ENCODE peak calls at places on chromosomes 3 and 15, in four cellular contexts. C is kidney epithelial cell, I is OCI-LY7, L is transverse colon. R is an unnamed sample.

GRCh38 chr3:24237971-24238767 is 256.5 kb downstream of the THRB start:
- DNase-seq in C (peak), I (peak), L (peak), R (peak)

GRCh38 chr3:8386221-8386620 is 115.4 kb upstream of the LMCD1 start:
- DNase-seq in C (peak), I (no peak), L (no peak), R (no peak)

GRCh38 chr3:122787872-122788271 is 5.8 kb downstream of the HSPBAP1 start:
- DNase-seq in C (no peak), I (no peak), L (no peak), R (no peak)

GRCh38 chr3:37453393-37454391 is 279.3 kb upstream of the LRRFIP2 start:
- DNase-seq in C (no peak), I (no peak), L (peak), R (no peak)

GRCh38 chr15:65902373-65902772 is 33.1 kb downstream of the RAB11A start:
- DNase-seq in C (peak), I (peak), L (peak), R (no peak)

GRCh38 chr15:69893863-69894262 is 203.9 kb downstream of the TLE3 start:
- DNase-seq in C (no peak), I (no peak), L (no peak), R (no peak)

GRCh38 chr3:58098531-58098930 is 90.3 kb downstream of the FLNB start:
- DNase-seq in C (no peak), I (no peak), L (no peak), R (no peak)

GRCh38 chr3:61563614-61564404 is 2.4 kb downstream of the PTPRG start:
- DNase-seq in C (no peak), I (no peak), L (no peak), R (no peak)

GRCh38 chr3:123745184-123745855 is 138.8 kb downstream of the MYLK start:
- DNase-seq in C (no peak), I (peak), L (no peak), R (no peak)

GRCh38 chr3:122975163-122975923 is 52.2 kb downstream of the SEMA5B start:
- DNase-seq in C (peak), I (peak), L (peak), R (peak)

GRCh38 chr3:117628896-117629295 is 919.3 kb downstream of the TUSC7 start:
- DNase-seq in C (no peak), I (peak), L (no peak), R (peak)

GRCh38 chr15:78909791-78910228 is 35.0 kb downstream of the CTSH start:
- DNase-seq in C (no peak), I (peak), L (no peak), R (no peak)

GRCh38 chr3:40843208-40843624 is 318.5 kb downstream of the ZNF621 start:
- DNase-seq in C (no peak), I (no peak), L (no peak), R (no peak)

GRCh38 chr3:45507820-45508317 is 86.7 kb upstream of the LIMD1 start:
- DNase-seq in C (no peak), I (no peak), L (no peak), R (no peak)

GRCh38 chr3:158702815-158703481 is 29.3 kb downstream of the RARRES1 start:
- DNase-seq in C (no peak), I (no peak), L (no peak), R (no peak)

GRCh38 chr15:22811640-22812039 is 25.2 kb downstream of the NIPA1 start:
- DNase-seq in C (no peak), I (peak), L (peak), R (no peak)

GRCh38 chr3:71305246-71306206 is 278.0 kb downstream of the FOXP1 start:
- DNase-seq in C (no peak), I (no peak), L (peak), R (peak)

GRCh38 chr3:155766206-155766605 is 21.3 kb upstream of the PLCH1 start:
- DNase-seq in C (no peak), I (no peak), L (no peak), R (no peak)

GRCh38 chr3:9250236-9250635 is 790 bp upstream of the SRGAP3 start:
- DNase-seq in C (no peak), I (no peak), L (no peak), R (no peak)

GRCh38 chr3:59108091-59108815 is 58.4 kb upstream of the CFAP20DC start:
- DNase-seq in C (peak), I (no peak), L (no peak), R (no peak)

GRCh38 chr3:66378256-66378655 is 122.6 kb downstream of the LRIG1 start:
- DNase-seq in C (no peak), I (peak), L (no peak), R (no peak)

GRCh38 chr3:122366379-122366749 is 16.7 kb downstream of the MIX23 start:
- DNase-seq in C (no peak), I (no peak), L (no peak), R (no peak)

GRCh38 chr3:69428657-69429255 is 42.9 kb upstream of the FRMD4B start:
- DNase-seq in C (no peak), I (no peak), L (no peak), R (no peak)

GRCh38 chr15:69881760-69882159 is 216.0 kb downstream of the TLE3 start:
- DNase-seq in C (no peak), I (peak), L (no peak), R (no peak)

GRCh38 chr3:164641071-164641470 is 437.2 kb downstream of the SI start:
- DNase-seq in C (no peak), I (no peak), L (no peak), R (peak)

GRCh38 chr3:193796089-193796488 is 203.1 kb downstream of the OPA1 start:
- DNase-seq in C (no peak), I (no peak), L (no peak), R (no peak)

GRCh38 chr3:13767896-13768295 is 112.0 kb downstream of the WNT7A start:
- DNase-seq in C (no peak), I (no peak), L (no peak), R (no peak)

GRCh38 chr3:186802701-186803100 is 3.6 kb downstream of the RFC4 start:
- DNase-seq in C (no peak), I (no peak), L (no peak), R (no peak)

GRCh38 chr15:41967506-41968206 is 4.7 kb downstream of the EHD4 start:
- DNase-seq in C (no peak), I (peak), L (peak), R (no peak)

GRCh38 chr15:67922971-67923646 is 83.3 kb upstream of the RNU6-1 start:
- DNase-seq in C (no peak), I (no peak), L (no peak), R (no peak)

GRCh38 chr3:160023476-160023875 is 34.8 kb downstream of the IL12A start:
- DNase-seq in C (no peak), I (no peak), L (no peak), R (no peak)

GRCh38 chr15:78879517-78880241 is 7.0 kb downstream of the MORF4L1 start:
- DNase-seq in C (no peak), I (no peak), L (no peak), R (no peak)

GRCh38 chr3:116190095-116190494 is 255.2 kb downstream of the LSAMP start:
- DNase-seq in C (no peak), I (no peak), L (no peak), R (no peak)

GRCh38 chr3:71282976-71283375 is 300.6 kb downstream of the FOXP1 start:
- DNase-seq in C (no peak), I (no peak), L (no peak), R (no peak)

GRCh38 chr15:93358171-93359036 is 269.4 kb upstream of the RGMA start:
- DNase-seq in C (no peak), I (no peak), L (no peak), R (no peak)

GRCh38 chr15:93362821-93363220 is 273.8 kb upstream of the RGMA start:
- DNase-seq in C (no peak), I (no peak), L (no peak), R (no peak)

GRCh38 chr15:93359780-93360161 is 270.8 kb upstream of the RGMA start:
- DNase-seq in C (no peak), I (no peak), L (no peak), R (no peak)

GRCh38 chr15:93359037-93359779 is 270.2 kb upstream of the RGMA start:
- DNase-seq in C (no peak), I (no peak), L (no peak), R (no peak)

GRCh38 chr15:93362203-93362602 is 273.2 kb upstream of the RGMA start:
- DNase-seq in C (no peak), I (no peak), L (no peak), R (no peak)
- H3K4me3 ChIP-seq in C (no peak), I (no peak), L (no peak), R (no peak)

GRCh38 chr3:190074817-190075216 is 45.9 kb downstream of the P3H2 start:
- DNase-seq in C (no peak), I (no peak), L (no peak), R (no peak)
- TF ChIP-seq CTCF in C (no peak), I (no peak), L (no peak), R (no peak)

GRCh38 chr15:36753173-36753572 is 173.7 kb downstream of the CDIN1 start:
- DNase-seq in C (no peak), I (no peak), L (no peak), R (no peak)

GRCh38 chr15:36757189-36757814 is 177.9 kb downstream of the CDIN1 start:
- DNase-seq in C (no peak), I (no peak), L (no peak), R (no peak)

GRCh38 chr15:36758800-36759199 is 179.4 kb downstream of the CDIN1 start:
- DNase-seq in C (no peak), I (no peak), L (no peak), R (no peak)

GRCh38 chr15:36755341-36755740 is 175.9 kb downstream of the CDIN1 start:
- DNase-seq in C (no peak), I (no peak), L (no peak), R (no peak)

GRCh38 chr15:36756707-36757106 is 177.3 kb downstream of the CDIN1 start:
- DNase-seq in C (no peak), I (no peak), L (no peak), R (no peak)
- H3K4me3 ChIP-seq in C (no peak), I (no peak), L (no peak), R (no peak)

DNA sequence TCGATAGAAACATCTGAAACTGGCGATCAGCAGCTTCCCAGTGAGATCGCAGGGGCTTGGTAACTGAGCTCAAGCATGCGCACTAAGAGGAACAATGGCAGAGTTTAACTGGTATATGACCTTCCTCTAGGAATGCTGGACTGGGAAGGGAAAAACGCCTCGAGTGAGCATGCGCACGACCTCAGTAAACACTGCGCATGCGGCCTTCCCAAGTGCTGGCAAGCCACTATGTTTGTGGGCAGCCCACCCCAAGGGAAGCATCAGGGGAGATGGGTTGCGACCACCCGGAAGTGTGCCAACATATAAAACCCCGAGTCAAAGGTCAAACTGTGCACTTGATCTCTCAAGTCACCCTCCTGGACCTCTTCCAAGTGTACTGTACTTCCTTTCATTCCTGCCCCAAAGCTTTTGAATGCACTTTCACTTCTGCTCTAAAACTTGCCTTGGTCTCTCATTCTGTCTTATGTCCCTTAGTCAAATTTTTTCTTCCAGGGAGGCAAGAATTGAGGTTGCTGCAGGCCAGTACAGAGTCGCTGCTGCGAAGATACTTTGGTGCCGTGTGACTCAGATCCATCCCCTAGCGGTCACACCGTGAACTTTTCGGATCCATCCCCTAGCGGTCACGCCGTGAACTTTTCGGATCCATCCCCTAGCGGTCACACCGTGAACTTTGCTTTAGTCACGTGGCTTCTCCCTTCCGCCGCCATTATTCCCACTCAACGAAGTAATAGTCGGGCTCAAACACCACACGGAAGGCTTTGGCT is 243.3 kb downstream of the FAM43A start:
- DNase-seq in C (no peak), I (no peak), L (no peak), R (no peak)
- TF ChIP-seq CTCF in C (peak), I (no peak), L (peak), R (peak)

GRCh38 chr3:15331072-15331605 is 1.2 kb downstream of the SH3BP5 start:
- DNase-seq in C (no peak), I (no peak), L (no peak), R (peak)
- H3K4me3 ChIP-seq in C (peak), I (peak), L (peak), R (peak)

GRCh38 chr3:100634493-100635272 is 25.3 kb downstream of the ADGRG7 start:
- DNase-seq in C (no peak), I (peak), L (peak), R (no peak)
- TF ChIP-seq CTCF in C (no peak), I (peak), L (peak), R (no peak)

GRCh38 chr15:101615414-101615985 is 36.7 kb downstream of the TM2D3 start:
- DNase-seq in C (no peak), I (no peak), L (no peak), R (no peak)
- H3K4me3 ChIP-seq in C (no peak), I (no peak), L (no peak), R (no peak)

GRCh38 chr15:85543741-85544155 is 163.3 kb downstream of the AKAP13 start:
- DNase-seq in C (no peak), I (no peak), L (peak), R (no peak)
- TF ChIP-seq CTCF in C (no peak), I (no peak), L (peak), R (no peak)

R was measured in retinal pigment epithelial cell.